ENCODE peak calls at places on chromosomes 1 and 21, in four cellular contexts. One of them, this sample, is unnamed.

GRCh38 chr1:14437410-14437913 is 161.0 kb upstream of the KAZN start:
- DNase-seq in activated CD8-positive, alpha-beta T cell treated with anti-CD3 and anti-CD28 coated beads for 36 hours: no peak
- DNase-seq in GM23338: no peak
- DNase-seq in tibial artery: no peak
- DNase-seq in this sample: no peak

GRCh38 chr1:29230553-29231378 is at the start of gene MECR:
- DNase-seq in tibial artery: peak
- DNase-seq in activated CD8-positive, alpha-beta T cell treated with anti-CD3 and anti-CD28 coated beads for 36 hours: peak
- DNase-seq in GM23338: peak
- DNase-seq in this sample: peak

GRCh38 chr21:42849759-42850412 is 29.5 kb downstream of the WDR4 start:
- DNase-seq in tibial artery: no peak
- DNase-seq in activated CD8-positive, alpha-beta T cell treated with anti-CD3 and anti-CD28 coated beads for 36 hours: no peak
- DNase-seq in GM23338: no peak
- DNase-seq in this sample: no peak

GRCh38 chr1:243216741-243217140 is 38.3 kb downstream of the CEP170 start:
- DNase-seq in activated CD8-positive, alpha-beta T cell treated with anti-CD3 and anti-CD28 coated beads for 36 hours: no peak
- DNase-seq in tibial artery: no peak
- DNase-seq in GM23338: no peak
- DNase-seq in this sample: no peak

GRCh38 chr1:150259758-150260669 is 2.4 kb downstream of the CA14 start:
- DNase-seq in tibial artery: no peak
- DNase-seq in GM23338: peak
- DNase-seq in activated CD8-positive, alpha-beta T cell treated with anti-CD3 and anti-CD28 coated beads for 36 hours: no peak
- DNase-seq in this sample: peak

GRCh38 chr1:221669441-221669840 is 72.4 kb downstream of the DUSP10 start:
- DNase-seq in GM23338: no peak
- DNase-seq in activated CD8-positive, alpha-beta T cell treated with anti-CD3 and anti-CD28 coated beads for 36 hours: no peak
- DNase-seq in tibial artery: no peak
- DNase-seq in this sample: no peak

GRCh38 chr1:29488086-29488793 is 251.9 kb downstream of the PTPRU start:
- DNase-seq in tibial artery: peak
- DNase-seq in activated CD8-positive, alpha-beta T cell treated with anti-CD3 and anti-CD28 coated beads for 36 hours: no peak
- DNase-seq in GM23338: no peak
- DNase-seq in this sample: no peak

GRCh38 chr1:225670356-225670755 is 17.4 kb upstream of the ENAH start:
- DNase-seq in activated CD8-positive, alpha-beta T cell treated with anti-CD3 and anti-CD28 coated beads for 36 hours: no peak
- DNase-seq in tibial artery: no peak
- DNase-seq in GM23338: no peak
- DNase-seq in this sample: no peak

GRCh38 chr1:156840880-156841279 is 18.0 kb downstream of the INSRR start:
- DNase-seq in tibial artery: no peak
- DNase-seq in GM23338: no peak
- DNase-seq in activated CD8-positive, alpha-beta T cell treated with anti-CD3 and anti-CD28 coated beads for 36 hours: no peak
- DNase-seq in this sample: no peak

GRCh38 chr1:6962390-6962955 is 177.2 kb downstream of the CAMTA1 start:
- DNase-seq in tibial artery: no peak
- DNase-seq in GM23338: peak
- DNase-seq in activated CD8-positive, alpha-beta T cell treated with anti-CD3 and anti-CD28 coated beads for 36 hours: peak
- DNase-seq in this sample: peak

GRCh38 chr1:59178339-59178744 is 118.6 kb upstream of the FGGY start:
- DNase-seq in GM23338: no peak
- DNase-seq in tibial artery: peak
- DNase-seq in activated CD8-positive, alpha-beta T cell treated with anti-CD3 and anti-CD28 coated beads for 36 hours: no peak
- DNase-seq in this sample: no peak

GRCh38 chr1:147626739-147627138 is 43.6 kb downstream of the ACP6 start:
- DNase-seq in GM23338: no peak
- DNase-seq in tibial artery: no peak
- DNase-seq in activated CD8-positive, alpha-beta T cell treated with anti-CD3 and anti-CD28 coated beads for 36 hours: no peak
- DNase-seq in this sample: no peak

DNA sequence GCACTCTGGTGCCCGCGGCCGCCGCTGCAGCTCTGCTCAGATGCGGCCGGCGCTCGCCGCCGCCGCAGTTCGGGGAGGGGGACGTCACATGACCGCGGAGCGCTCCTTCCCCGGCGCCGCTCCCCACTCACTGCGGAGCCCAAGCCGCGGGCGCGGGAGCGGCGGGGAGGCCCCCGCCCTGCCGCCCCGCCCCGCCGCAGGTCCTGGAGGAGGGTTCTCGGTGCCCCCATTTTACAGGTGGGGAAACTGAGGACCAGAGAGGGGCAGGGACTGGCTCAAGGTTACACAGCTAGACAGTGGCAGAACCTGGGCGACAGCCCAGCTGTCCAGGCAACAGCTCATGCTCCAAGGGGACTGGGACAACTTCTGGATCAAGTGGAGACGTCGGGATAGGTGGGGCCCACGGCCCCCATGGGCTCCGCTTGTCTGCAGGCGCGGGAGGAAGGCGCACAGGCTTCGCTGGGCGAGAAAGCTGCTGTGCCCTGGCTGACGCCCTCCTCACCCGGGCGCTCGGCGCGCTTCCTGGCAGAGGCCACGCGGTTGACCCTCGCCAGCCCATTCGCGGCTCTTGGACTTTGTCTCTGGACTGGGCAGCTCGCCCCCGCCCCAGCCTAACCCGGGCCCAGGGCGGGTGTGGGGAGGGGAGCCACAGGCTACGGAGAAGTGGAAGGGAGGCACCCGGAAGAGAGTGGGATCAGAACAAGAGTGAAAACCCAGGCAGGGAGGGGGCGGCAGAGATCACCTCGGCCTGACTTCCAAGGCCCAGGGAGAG is at the start of gene RAP1GAP:
- DNase-seq in tibial artery: peak
- DNase-seq in activated CD8-positive, alpha-beta T cell treated with anti-CD3 and anti-CD28 coated beads for 36 hours: peak
- DNase-seq in GM23338: peak
- DNase-seq in this sample: no peak
- TF ChIP-seq CTCF in tibial artery: no peak
- TF ChIP-seq CTCF in activated CD8-positive, alpha-beta T cell treated with anti-CD3 and anti-CD28 coated beads for 36 hours: no peak
- TF ChIP-seq CTCF in GM23338: peak
- TF ChIP-seq CTCF in this sample: no peak

GRCh38 chr1:231315887-231316286 is 21.8 kb downstream of the EXOC8 start:
- DNase-seq in GM23338: peak
- DNase-seq in tibial artery: no peak
- DNase-seq in activated CD8-positive, alpha-beta T cell treated with anti-CD3 and anti-CD28 coated beads for 36 hours: peak
- DNase-seq in this sample: no peak

GRCh38 chr1:231310391-231310934 is 27.2 kb downstream of the EXOC8 start:
- DNase-seq in activated CD8-positive, alpha-beta T cell treated with anti-CD3 and anti-CD28 coated beads for 36 hours: no peak
- DNase-seq in tibial artery: no peak
- DNase-seq in GM23338: no peak
- DNase-seq in this sample: no peak

GRCh38 chr1:231312389-231312788 is 25.3 kb downstream of the EXOC8 start:
- DNase-seq in activated CD8-positive, alpha-beta T cell treated with anti-CD3 and anti-CD28 coated beads for 36 hours: no peak
- DNase-seq in tibial artery: no peak
- DNase-seq in GM23338: no peak
- DNase-seq in this sample: no peak

GRCh38 chr1:231311696-231312095 is 26.0 kb downstream of the EXOC8 start:
- DNase-seq in tibial artery: no peak
- DNase-seq in GM23338: no peak
- DNase-seq in activated CD8-positive, alpha-beta T cell treated with anti-CD3 and anti-CD28 coated beads for 36 hours: no peak
- DNase-seq in this sample: no peak

GRCh38 chr1:231313661-231314060 is 24.0 kb downstream of the EXOC8 start:
- DNase-seq in activated CD8-positive, alpha-beta T cell treated with anti-CD3 and anti-CD28 coated beads for 36 hours: no peak
- DNase-seq in tibial artery: no peak
- DNase-seq in GM23338: no peak
- DNase-seq in this sample: no peak
- TF ChIP-seq CTCF in activated CD8-positive, alpha-beta T cell treated with anti-CD3 and anti-CD28 coated beads for 36 hours: no peak
- TF ChIP-seq CTCF in tibial artery: no peak
- TF ChIP-seq CTCF in GM23338: no peak
- TF ChIP-seq CTCF in this sample: no peak

GRCh38 chr1:167685844-167686243 is 35.9 kb upstream of the MPZL1 start:
- DNase-seq in tibial artery: no peak
- DNase-seq in GM23338: no peak
- DNase-seq in activated CD8-positive, alpha-beta T cell treated with anti-CD3 and anti-CD28 coated beads for 36 hours: no peak
- DNase-seq in this sample: no peak

GRCh38 chr1:167693425-167694045 is 28.2 kb upstream of the MPZL1 start:
- DNase-seq in GM23338: no peak
- DNase-seq in activated CD8-positive, alpha-beta T cell treated with anti-CD3 and anti-CD28 coated beads for 36 hours: no peak
- DNase-seq in tibial artery: no peak
- DNase-seq in this sample: no peak

GRCh38 chr1:167689569-167689925 is 32.2 kb upstream of the MPZL1 start:
- DNase-seq in activated CD8-positive, alpha-beta T cell treated with anti-CD3 and anti-CD28 coated beads for 36 hours: no peak
- DNase-seq in GM23338: no peak
- DNase-seq in tibial artery: no peak
- DNase-seq in this sample: no peak

GRCh38 chr1:167687919-167688519 is 33.8 kb upstream of the MPZL1 start:
- DNase-seq in activated CD8-positive, alpha-beta T cell treated with anti-CD3 and anti-CD28 coated beads for 36 hours: peak
- DNase-seq in GM23338: peak
- DNase-seq in tibial artery: no peak
- DNase-seq in this sample: peak

DNA sequence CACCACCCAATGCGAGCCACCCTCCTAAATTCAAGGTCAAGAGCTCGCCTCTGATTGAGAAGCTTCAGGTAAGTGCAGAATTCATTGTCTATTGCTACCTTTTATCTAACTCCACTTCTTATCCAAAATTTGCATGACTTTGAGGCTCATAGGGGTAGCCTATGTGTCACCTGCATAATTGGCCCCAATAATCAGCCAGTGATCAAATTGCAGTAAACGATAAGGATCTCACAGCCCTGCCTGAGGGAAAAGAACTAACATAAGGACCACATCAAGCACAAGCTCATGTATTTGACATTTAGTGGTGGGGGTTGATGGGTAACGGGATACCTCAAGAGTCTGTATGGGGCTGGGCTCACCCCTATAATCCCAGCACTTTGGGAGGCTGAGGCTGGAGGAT is 31.7 kb upstream of the MPZL1 start:
- DNase-seq in activated CD8-positive, alpha-beta T cell treated with anti-CD3 and anti-CD28 coated beads for 36 hours: no peak
- DNase-seq in GM23338: no peak
- DNase-seq in tibial artery: no peak
- DNase-seq in this sample: no peak
- TF ChIP-seq CTCF in activated CD8-positive, alpha-beta T cell treated with anti-CD3 and anti-CD28 coated beads for 36 hours: no peak
- TF ChIP-seq CTCF in GM23338: no peak
- TF ChIP-seq CTCF in tibial artery: no peak
- TF ChIP-seq CTCF in this sample: no peak

DNA sequence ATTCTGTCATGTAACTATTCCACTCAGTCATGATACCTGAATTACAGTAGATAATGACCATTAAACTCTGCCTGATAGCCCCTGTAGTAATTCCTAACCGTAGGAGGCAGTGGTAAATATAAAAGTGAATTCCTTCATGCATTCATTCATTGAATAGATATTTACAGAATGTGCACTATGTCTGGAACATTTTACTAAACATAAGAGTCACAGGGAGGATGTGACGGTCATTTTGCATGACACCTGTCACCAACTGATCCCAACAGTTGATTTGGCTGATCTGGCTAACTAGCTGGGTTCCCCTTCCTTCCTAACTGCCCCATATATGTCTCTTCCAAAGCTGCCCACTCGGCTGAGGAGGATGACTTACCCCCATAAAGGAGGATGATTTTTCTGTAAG is 2.2 kb upstream of the RNPC3 start:
- DNase-seq in GM23338: no peak
- DNase-seq in activated CD8-positive, alpha-beta T cell treated with anti-CD3 and anti-CD28 coated beads for 36 hours: no peak
- DNase-seq in tibial artery: no peak
- DNase-seq in this sample: no peak
- TF ChIP-seq CTCF in GM23338: no peak
- TF ChIP-seq CTCF in activated CD8-positive, alpha-beta T cell treated with anti-CD3 and anti-CD28 coated beads for 36 hours: no peak
- TF ChIP-seq CTCF in tibial artery: no peak
- TF ChIP-seq CTCF in this sample: no peak

GRCh38 chr1:204302769-204303168 is 57.0 kb downstream of the PLEKHA6 start:
- DNase-seq in activated CD8-positive, alpha-beta T cell treated with anti-CD3 and anti-CD28 coated beads for 36 hours: no peak
- DNase-seq in tibial artery: no peak
- DNase-seq in GM23338: peak
- DNase-seq in this sample: no peak
- TF ChIP-seq CTCF in activated CD8-positive, alpha-beta T cell treated with anti-CD3 and anti-CD28 coated beads for 36 hours: no peak
- TF ChIP-seq CTCF in tibial artery: no peak
- TF ChIP-seq CTCF in GM23338: peak
- TF ChIP-seq CTCF in this sample: no peak

GRCh38 chr1:25809283-25809926 is 9.4 kb downstream of the SELENON start:
- DNase-seq in tibial artery: peak
- DNase-seq in activated CD8-positive, alpha-beta T cell treated with anti-CD3 and anti-CD28 coated beads for 36 hours: no peak
- DNase-seq in GM23338: no peak
- DNase-seq in this sample: no peak

GRCh38 chr1:25810341-25811299 is 9.1 kb upstream of the MTFR1L start:
- DNase-seq in activated CD8-positive, alpha-beta T cell treated with anti-CD3 and anti-CD28 coated beads for 36 hours: peak
- DNase-seq in tibial artery: no peak
- DNase-seq in GM23338: peak
- DNase-seq in this sample: peak

GRCh38 chr1:25808481-25809244 is 8.7 kb downstream of the SELENON start:
- DNase-seq in activated CD8-positive, alpha-beta T cell treated with anti-CD3 and anti-CD28 coated beads for 36 hours: no peak
- DNase-seq in tibial artery: peak
- DNase-seq in GM23338: no peak
- DNase-seq in this sample: no peak

GRCh38 chr1:25811384-25812082 is 8.2 kb upstream of the MTFR1L start:
- DNase-seq in GM23338: no peak
- DNase-seq in tibial artery: no peak
- DNase-seq in activated CD8-positive, alpha-beta T cell treated with anti-CD3 and anti-CD28 coated beads for 36 hours: no peak
- DNase-seq in this sample: no peak

DNA sequence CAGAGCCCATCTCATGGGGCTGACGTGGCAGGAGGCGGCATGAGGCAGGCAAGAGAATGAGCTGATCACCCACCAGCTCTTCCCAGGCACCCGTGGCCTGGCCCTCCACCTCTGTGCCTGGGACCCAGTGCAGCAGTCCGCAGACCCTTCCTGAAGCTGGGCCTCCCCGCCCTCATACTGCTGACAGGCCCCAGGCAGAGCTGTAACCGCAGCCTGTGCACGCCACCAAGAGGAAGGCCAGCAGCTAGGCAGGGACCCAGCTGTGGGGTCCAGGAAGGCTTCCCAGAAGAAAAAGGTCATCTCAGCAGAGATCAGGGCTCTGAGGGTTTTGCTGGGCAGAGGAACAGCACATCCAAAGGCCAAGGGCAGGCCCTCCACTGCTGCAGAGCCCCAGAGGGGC is 9.8 kb upstream of the MTFR1L start:
- DNase-seq in activated CD8-positive, alpha-beta T cell treated with anti-CD3 and anti-CD28 coated beads for 36 hours: no peak
- DNase-seq in tibial artery: peak
- DNase-seq in GM23338: no peak
- DNase-seq in this sample: no peak
- TF ChIP-seq CTCF in activated CD8-positive, alpha-beta T cell treated with anti-CD3 and anti-CD28 coated beads for 36 hours: no peak
- TF ChIP-seq CTCF in tibial artery: no peak
- TF ChIP-seq CTCF in GM23338: peak
- TF ChIP-seq CTCF in this sample: no peak

GRCh38 chr1:199046618-199047017 is 407.8 kb downstream of the PTPRC start:
- DNase-seq in activated CD8-positive, alpha-beta T cell treated with anti-CD3 and anti-CD28 coated beads for 36 hours: no peak
- DNase-seq in GM23338: no peak
- DNase-seq in tibial artery: no peak
- DNase-seq in this sample: no peak
- TF ChIP-seq CTCF in activated CD8-positive, alpha-beta T cell treated with anti-CD3 and anti-CD28 coated beads for 36 hours: no peak
- TF ChIP-seq CTCF in GM23338: peak
- TF ChIP-seq CTCF in tibial artery: no peak
- TF ChIP-seq CTCF in this sample: no peak